ENCODE peak calls at places on chromosomes 16 and 17, in eight cellular contexts. Q is transverse colon, X is IMR-90, C is gastrocnemius medialis, B is thyroid gland, G is body of pancreas, L is esophagus squamous epithelium, H is A549. I is an unnamed sample.

GRCh38 chr17:74049167-74049797 is 154.2 kb upstream of the RPL38 start:
- DNase-seq in Q (no peak), X (no peak), C (no peak), B (no peak), G (no peak), L (no peak), H (no peak), I (no peak)

GRCh38 chr16:30570621-30571443 is 682 bp downstream of the ZNF688 start:
- DNase-seq in Q (no peak), X (peak), C (no peak), B (peak), G (peak), L (no peak), H (no peak), I (peak)

GRCh38 chr17:78324391-78325075 is 35.3 kb downstream of the SOCS3 start:
- DNase-seq in Q (peak), X (peak), C (peak), B (peak), G (peak), L (no peak), H (peak), I (no peak)

GRCh38 chr16:4976079-4976478 is 17.9 kb downstream of the SEC14L5 start:
- DNase-seq in Q (no peak), X (no peak), C (no peak), B (no peak), G (no peak), L (no peak), H (no peak), I (no peak)

GRCh38 chr16:14399397-14400284 is 230.4 kb downstream of the PARN start:
- DNase-seq in Q (no peak), X (peak), C (peak), B (no peak), G (peak), L (no peak), H (peak), I (no peak)

GRCh38 chr16:61617214-61617783 is 418.9 kb downstream of the CDH8 start:
- DNase-seq in Q (no peak), X (no peak), C (no peak), B (no peak), G (no peak), L (no peak), H (no peak), I (no peak)

GRCh38 chr16:87457724-87458423 is 35.0 kb downstream of the ZCCHC14 start:
- DNase-seq in Q (no peak), X (peak), C (no peak), B (peak), G (no peak), L (no peak), H (peak), I (no peak)

GRCh38 chr17:48181653-48182052 is 74.1 kb downstream of the SNX11 start:
- DNase-seq in Q (no peak), X (peak), C (no peak), B (no peak), G (no peak), L (no peak), H (peak), I (no peak)

GRCh38 chr16:31458073-31458834 is 1.0 kb upstream of the ARMC5 start:
- DNase-seq in Q (peak), X (peak), C (peak), B (peak), G (peak), L (no peak), H (peak), I (no peak)

GRCh38 chr16:1308036-1308976 is 1.1 kb upstream of the UBE2I start:
- DNase-seq in Q (peak), X (peak), C (peak), B (no peak), G (no peak), L (no peak), H (peak), I (no peak)

GRCh38 chr16:77402118-77402517 is 32.7 kb downstream of the ADAMTS18 start:
- DNase-seq in Q (no peak), X (no peak), C (no peak), B (peak), G (peak), L (no peak), H (no peak), I (no peak)

GRCh38 chr17:17981330-17981729 is 8.7 kb downstream of the DRC3 start:
- DNase-seq in Q (no peak), X (no peak), C (no peak), B (no peak), G (no peak), L (no peak), H (no peak), I (no peak)

GRCh38 chr17:52156576-52156975 is 1.9 kb downstream of the CA10 start:
- DNase-seq in Q (no peak), X (no peak), C (no peak), B (no peak), G (no peak), L (no peak), H (no peak), I (no peak)

GRCh38 chr16:47258874-47259461 is 115.2 kb upstream of the NETO2 start:
- DNase-seq in Q (no peak), X (peak), C (no peak), B (no peak), G (no peak), L (no peak), H (peak), I (no peak)

GRCh38 chr16:82460761-82461160 is 166.0 kb upstream of the CDH13 start:
- DNase-seq in Q (no peak), X (no peak), C (no peak), B (no peak), G (no peak), L (no peak), H (no peak), I (no peak)

GRCh38 chr17:29760771-29761682 is 138.3 kb upstream of the CORO6 start:
- DNase-seq in Q (peak), X (peak), C (peak), B (peak), G (peak), L (peak), H (peak), I (peak)
- TF ChIP-seq POLR2A in Q (peak), X (peak), C (peak), B (peak), G (peak), L (peak), H (peak), I (peak)

GRCh38 chr17:32275060-32276042 is 9.7 kb downstream of the RHBDL3 start:
- DNase-seq in Q (no peak), X (peak), C (no peak), B (no peak), G (no peak), L (no peak), H (peak), I (no peak)
- TF ChIP-seq CTCF in Q (no peak), X (peak), C (no peak), B (no peak), G (no peak), L (no peak), H (no peak), I (no peak)

GRCh38 chr17:31743767-31744166 is 115.3 kb downstream of the COPRS start:
- DNase-seq in Q (no peak), X (peak), C (no peak), B (no peak), G (no peak), L (no peak), H (no peak), I (peak)
- TF ChIP-seq POLR2A in Q (no peak), X (no peak), C (no peak), B (no peak), G (no peak), L (no peak), H (no peak), I (no peak)

GRCh38 chr17:36534881-36535668 is at the start of gene PIGW:
- DNase-seq in Q (peak), X (peak), C (peak), B (peak), G (peak), L (peak), H (peak), I (peak)
- TF ChIP-seq CTCF in Q (no peak), X (no peak), C (no peak), B (no peak), G (no peak), L (no peak), H (no peak), I (no peak)

GRCh38 chr17:50931003-50931878 is 65.1 kb upstream of the TOB1 start:
- DNase-seq in Q (peak), X (peak), C (peak), B (peak), G (peak), L (no peak), H (peak), I (peak)
- TF ChIP-seq POLR2A in Q (peak), X (no peak), C (peak), B (peak), G (peak), L (peak), H (peak), I (no peak)

GRCh38 chr16:21233045-21233520 is 416 bp upstream of the ANKS4B start:
- DNase-seq in Q (no peak), X (no peak), C (no peak), B (no peak), G (no peak), L (no peak), H (no peak), I (no peak)

GRCh38 chr16:21235199-21235585 is 1.7 kb downstream of the ANKS4B start:
- DNase-seq in Q (no peak), X (no peak), C (no peak), B (no peak), G (no peak), L (no peak), H (no peak), I (no peak)

GRCh38 chr16:21228473-21228872 is 5.0 kb upstream of the ANKS4B start:
- DNase-seq in Q (no peak), X (no peak), C (no peak), B (no peak), G (no peak), L (no peak), H (no peak), I (no peak)

GRCh38 chr16:21236831-21237230 is 3.3 kb downstream of the ANKS4B start:
- DNase-seq in Q (no peak), X (no peak), C (no peak), B (no peak), G (no peak), L (no peak), H (no peak), I (no peak)

DNA sequence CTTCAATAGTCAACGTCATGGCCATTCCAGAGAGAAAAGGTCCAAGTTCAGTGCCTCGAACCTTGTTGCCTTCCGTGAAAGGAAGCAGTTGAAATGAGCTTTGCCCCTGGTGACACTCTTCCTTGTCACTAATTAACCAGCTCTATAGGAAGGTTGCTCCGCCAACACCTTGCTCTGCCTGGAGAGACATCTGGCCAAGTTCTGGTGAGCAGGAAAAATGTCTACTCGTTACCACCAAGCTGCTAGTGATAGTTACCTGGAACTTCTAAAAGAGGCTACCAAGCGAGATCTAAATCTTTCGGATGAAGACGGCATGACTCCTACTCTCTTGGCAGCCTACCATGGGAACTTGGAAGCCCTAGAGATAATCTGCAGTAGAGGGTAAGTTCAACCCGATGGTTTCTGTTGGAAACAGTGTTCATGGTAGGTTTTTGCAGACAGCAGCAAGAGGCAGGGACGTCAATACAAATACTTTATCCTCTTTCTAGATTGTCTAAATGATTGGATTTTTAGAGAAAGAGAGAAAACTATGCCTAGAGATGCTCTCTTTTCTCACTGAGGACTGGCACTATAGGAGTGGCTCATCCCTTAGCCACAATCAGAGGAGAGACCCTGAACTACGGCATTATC is at the start of gene ANKS4B:
- DNase-seq in Q (peak), X (no peak), C (no peak), B (no peak), G (peak), L (no peak), H (peak), I (no peak)
- TF ChIP-seq CTCF in Q (no peak), X (no peak), C (no peak), B (no peak), G (no peak), L (no peak), H (no peak), I (no peak)

DNA sequence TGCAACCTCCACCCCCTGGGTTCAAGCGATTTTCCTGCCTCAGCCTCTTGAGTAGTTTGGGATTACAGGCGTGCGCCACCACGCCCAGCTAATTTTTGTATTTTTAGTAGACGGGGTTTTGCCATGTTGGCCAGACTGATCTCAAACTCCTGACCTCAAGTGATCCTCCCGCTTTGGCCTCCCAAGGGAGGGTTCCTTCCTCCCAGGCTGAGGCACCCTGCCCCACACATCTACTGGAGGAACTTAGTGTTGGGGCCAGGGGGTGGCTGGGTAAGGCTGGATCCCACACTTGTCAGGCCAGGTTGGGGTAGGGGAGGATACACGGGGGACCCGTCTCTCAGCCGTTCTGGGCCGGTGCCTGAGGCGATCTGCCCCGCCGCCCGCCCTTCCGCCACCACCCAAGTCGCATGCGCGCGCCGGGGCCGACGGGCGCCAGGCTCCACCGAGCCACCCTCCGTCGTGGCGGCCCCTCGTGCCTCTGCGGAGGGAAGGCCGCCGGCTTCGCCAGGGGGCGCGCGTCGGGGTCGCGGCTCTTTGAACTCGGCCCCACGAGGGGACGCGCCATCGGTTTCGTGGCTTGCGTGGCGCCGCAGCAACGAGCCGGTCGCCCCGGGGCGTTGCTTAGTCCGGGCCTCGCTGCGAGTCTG is 15.9 kb downstream of the GRB7 start:
- DNase-seq in Q (peak), X (no peak), C (no peak), B (peak), G (peak), L (no peak), H (no peak), I (peak)
- TF ChIP-seq POLR2A in Q (no peak), X (no peak), C (no peak), B (peak), G (peak), L (peak), H (peak), I (peak)

GRCh38 chr16:27863377-27863776 is 200.1 kb downstream of the GSG1L start:
- DNase-seq in Q (no peak), X (no peak), C (no peak), B (no peak), G (no peak), L (no peak), H (no peak), I (no peak)
- TF ChIP-seq CTCF in Q (no peak), X (no peak), C (no peak), B (no peak), G (no peak), L (no peak), H (no peak), I (no peak)